ENCODE peak calls at places on chromosomes 2 and 18, in four cellular contexts. One of them, this sample, is unnamed.

GRCh38 chr2:176118606-176119370 is 2.2 kb downstream of the HOXD10 start:
- DNase-seq in PC-3: peak
- DNase-seq in stomach: no peak
- DNase-seq in Peyer's patch: no peak
- DNase-seq in this sample: no peak

GRCh38 chr2:23426284-23426905 is 41.4 kb downstream of the KLHL29 start:
- DNase-seq in PC-3: no peak
- DNase-seq in stomach: no peak
- DNase-seq in Peyer's patch: no peak
- DNase-seq in this sample: no peak

GRCh38 chr2:240569998-240570530 is 1.8 kb downstream of the RNPEPL1 start:
- DNase-seq in PC-3: no peak
- DNase-seq in stomach: peak
- DNase-seq in Peyer's patch: peak
- DNase-seq in this sample: no peak

GRCh38 chr2:9467687-9468086 is 6.7 kb upstream of the IAH1 start:
- DNase-seq in PC-3: no peak
- DNase-seq in stomach: peak
- DNase-seq in Peyer's patch: no peak
- DNase-seq in this sample: no peak

GRCh38 chr2:162011718-162012564 is 62.1 kb downstream of the DPP4 start:
- DNase-seq in PC-3: no peak
- DNase-seq in stomach: no peak
- DNase-seq in Peyer's patch: no peak
- DNase-seq in this sample: no peak

GRCh38 chr18:79857082-79857661 is 59.4 kb downstream of the KCNG2 start:
- DNase-seq in PC-3: no peak
- DNase-seq in stomach: no peak
- DNase-seq in Peyer's patch: peak
- DNase-seq in this sample: no peak

GRCh38 chr18:30254331-30254730 is 788.2 kb downstream of the DSC3 start:
- DNase-seq in PC-3: no peak
- DNase-seq in stomach: no peak
- DNase-seq in Peyer's patch: no peak
- DNase-seq in this sample: no peak

GRCh38 chr2:77939801-77940200 is 417.6 kb upstream of the LRRTM4 start:
- DNase-seq in PC-3: no peak
- DNase-seq in stomach: no peak
- DNase-seq in Peyer's patch: no peak
- DNase-seq in this sample: no peak

GRCh38 chr2:86645752-86646151 is 22.1 kb upstream of the RNF103 start:
- DNase-seq in PC-3: no peak
- DNase-seq in stomach: no peak
- DNase-seq in Peyer's patch: no peak
- DNase-seq in this sample: no peak

GRCh38 chr2:41916177-41916576 is 131.6 kb upstream of the PKDCC start:
- DNase-seq in PC-3: no peak
- DNase-seq in stomach: no peak
- DNase-seq in Peyer's patch: no peak
- DNase-seq in this sample: no peak

GRCh38 chr18:79875931-79876461 is 75.5 kb downstream of the SLC66A2 start:
- DNase-seq in PC-3: no peak
- DNase-seq in stomach: no peak
- DNase-seq in Peyer's patch: no peak
- DNase-seq in this sample: no peak

GRCh38 chr2:220001693-220002260 is 374.3 kb downstream of the SLC4A3 start:
- DNase-seq in PC-3: peak
- DNase-seq in stomach: no peak
- DNase-seq in Peyer's patch: no peak
- DNase-seq in this sample: peak

DNA sequence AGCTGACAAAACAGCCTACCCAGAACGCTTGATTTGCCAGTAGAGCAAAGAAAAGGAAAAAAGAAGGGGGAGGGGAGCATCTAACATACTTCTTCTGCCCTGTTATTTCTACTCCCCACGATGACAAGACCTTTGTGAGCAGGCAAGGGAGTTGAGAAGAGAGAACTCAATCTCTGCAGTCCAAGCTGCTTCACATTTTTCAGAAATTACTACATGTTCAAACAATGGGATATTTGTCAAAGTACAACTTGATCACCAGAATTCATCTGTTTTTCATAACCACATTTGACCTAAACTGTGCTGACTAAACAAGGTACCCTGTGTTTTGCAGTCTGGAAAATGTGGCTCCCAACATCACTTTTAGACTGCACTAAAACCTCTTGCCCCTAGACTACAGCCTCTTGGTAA is 286.7 kb downstream of the EXOC6B start:
- DNase-seq in PC-3: peak
- DNase-seq in stomach: no peak
- DNase-seq in Peyer's patch: no peak
- DNase-seq in this sample: no peak
- H3K27ac ChIP-seq in PC-3: no peak
- H3K27ac ChIP-seq in stomach: no peak
- H3K27ac ChIP-seq in Peyer's patch: no peak
- H3K27ac ChIP-seq in this sample: no peak

GRCh38 chr2:72271276-72271614 is 123.6 kb upstream of the CYP26B1 start:
- DNase-seq in PC-3: no peak
- DNase-seq in stomach: no peak
- DNase-seq in Peyer's patch: no peak
- DNase-seq in this sample: no peak

GRCh38 chr2:72271766-72272615 is 124.3 kb upstream of the CYP26B1 start:
- DNase-seq in PC-3: peak
- DNase-seq in stomach: no peak
- DNase-seq in Peyer's patch: peak
- DNase-seq in this sample: peak

GRCh38 chr2:72274284-72274869 is 126.7 kb upstream of the CYP26B1 start:
- DNase-seq in PC-3: no peak
- DNase-seq in stomach: no peak
- DNase-seq in Peyer's patch: no peak
- DNase-seq in this sample: no peak

GRCh38 chr2:72275084-72275483 is 127.4 kb upstream of the CYP26B1 start:
- DNase-seq in PC-3: no peak
- DNase-seq in stomach: no peak
- DNase-seq in Peyer's patch: no peak
- DNase-seq in this sample: no peak

GRCh38 chr2:72273384-72273783 is 125.7 kb upstream of the CYP26B1 start:
- DNase-seq in PC-3: no peak
- DNase-seq in stomach: no peak
- DNase-seq in Peyer's patch: no peak
- DNase-seq in this sample: no peak
- H3K27ac ChIP-seq in PC-3: no peak
- H3K27ac ChIP-seq in stomach: no peak
- H3K27ac ChIP-seq in Peyer's patch: no peak
- H3K27ac ChIP-seq in this sample: no peak

DNA sequence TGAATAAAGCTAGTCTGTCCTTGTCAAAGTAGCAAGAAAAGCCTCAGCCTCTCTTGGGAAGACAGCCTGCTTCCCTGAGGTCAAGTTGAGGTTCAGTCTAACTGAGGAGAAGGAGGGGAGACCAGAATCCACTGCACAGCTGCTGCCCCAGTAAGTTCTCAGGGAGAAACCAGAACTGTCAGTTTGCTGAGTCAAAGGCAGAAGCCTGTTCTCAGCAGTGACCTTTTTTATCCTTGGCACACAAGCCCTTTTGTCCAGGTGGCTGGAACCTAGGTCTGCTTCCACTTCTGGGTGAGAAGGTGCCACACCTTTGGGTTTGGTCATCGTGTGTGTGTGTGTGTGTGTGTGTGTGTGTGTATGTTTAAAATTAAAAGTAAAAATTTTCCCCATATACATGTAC is 15.1 kb downstream of the INPP4A start:
- DNase-seq in PC-3: peak
- DNase-seq in stomach: peak
- DNase-seq in Peyer's patch: no peak
- DNase-seq in this sample: no peak
- H3K27ac ChIP-seq in PC-3: peak
- H3K27ac ChIP-seq in stomach: peak
- H3K27ac ChIP-seq in Peyer's patch: no peak
- H3K27ac ChIP-seq in this sample: peak

GRCh38 chr18:3124822-3125221 is 94.9 kb downstream of the MYOM1 start:
- DNase-seq in PC-3: no peak
- DNase-seq in stomach: no peak
- DNase-seq in Peyer's patch: no peak
- DNase-seq in this sample: no peak
- H3K27ac ChIP-seq in PC-3: no peak
- H3K27ac ChIP-seq in stomach: no peak
- H3K27ac ChIP-seq in Peyer's patch: no peak
- H3K27ac ChIP-seq in this sample: no peak

GRCh38 chr2:8072907-8073306 is 608.9 kb upstream of the ID2 start:
- DNase-seq in PC-3: no peak
- DNase-seq in stomach: no peak
- DNase-seq in Peyer's patch: no peak
- DNase-seq in this sample: no peak
- H3K27ac ChIP-seq in PC-3: no peak
- H3K27ac ChIP-seq in stomach: no peak
- H3K27ac ChIP-seq in Peyer's patch: no peak
- H3K27ac ChIP-seq in this sample: no peak

GRCh38 chr2:164717000-164717597 is 95.8 kb upstream of the GRB14 start:
- DNase-seq in PC-3: peak
- DNase-seq in stomach: no peak
- DNase-seq in Peyer's patch: no peak
- DNase-seq in this sample: no peak
- H3K27ac ChIP-seq in PC-3: no peak
- H3K27ac ChIP-seq in stomach: no peak
- H3K27ac ChIP-seq in Peyer's patch: no peak
- H3K27ac ChIP-seq in this sample: no peak

This sample was measured in RWPE1.